ENCODE peak calls at places on chromosomes 6 and 20, in four cellular contexts. Y is PC-3, G is right atrium auricular region, V is mammary epithelial cell. F is an unnamed sample.

GRCh38 chr6:130811932-130812331 is 15.3 kb upstream of the SMLR1 start:
- DNase-seq in Y (peak), G (no peak), V (no peak), F (no peak)

GRCh38 chr20:40717343-40717865 is 28.4 kb upstream of the MAFB start:
- DNase-seq in G (no peak), Y (no peak), V (peak), F (no peak)

GRCh38 chr6:118940770-118941169 is 5.8 kb upstream of the MCM9 start:
- DNase-seq in V (no peak), Y (no peak), G (no peak), F (no peak)

GRCh38 chr6:21665436-21666199 is 72.1 kb downstream of the SOX4 start:
- DNase-seq in G (no peak), Y (no peak), V (no peak), F (no peak)

GRCh38 chr6:87029711-87030314 is 65.1 kb downstream of the CGA start:
- DNase-seq in G (no peak), V (peak), Y (peak), F (no peak)

GRCh38 chr6:63839485-63839884 is 203.9 kb downstream of the PHF3 start:
- DNase-seq in Y (no peak), G (no peak), V (no peak), F (no peak)

GRCh38 chr6:149273318-149273717 is 44.2 kb upstream of the TAB2 start:
- DNase-seq in V (no peak), Y (no peak), G (no peak), F (no peak)

GRCh38 chr6:158911746-158912158 is 88.2 kb downstream of the RSPH3 start:
- DNase-seq in V (peak), G (no peak), Y (peak), F (no peak)

GRCh38 chr20:58634818-58635665 is 16.0 kb upstream of the STX16 start:
- DNase-seq in Y (no peak), G (no peak), V (no peak), F (no peak)

GRCh38 chr6:53216301-53216700 is 67.7 kb upstream of the GCM1 start:
- DNase-seq in G (no peak), V (no peak), Y (no peak), F (no peak)

GRCh38 chr20:46640536-46641311 is 10.5 kb downstream of the SLC13A3 start:
- DNase-seq in Y (no peak), G (no peak), V (no peak), F (no peak)

GRCh38 chr6:42025066-42025789 is 25.1 kb upstream of the TAF8 start:
- DNase-seq in G (no peak), Y (no peak), V (no peak), F (no peak)

GRCh38 chr6:44432726-44433125 is 45.2 kb downstream of the CDC5L start:
- DNase-seq in G (no peak), Y (no peak), V (no peak), F (no peak)

GRCh38 chr20:33393609-33394008 is 7.7 kb downstream of the CDK5RAP1 start:
- DNase-seq in G (no peak), Y (no peak), V (no peak), F (no peak)

GRCh38 chr6:95819939-95820338 is 195.8 kb upstream of the FUT9 start:
- DNase-seq in V (no peak), G (no peak), Y (no peak), F (no peak)

GRCh38 chr20:2299301-2299700 is 3.5 kb downstream of the TGM3 start:
- DNase-seq in V (no peak), Y (no peak), G (peak), F (peak)

GRCh38 chr6:139981810-139982550 is 607.5 kb upstream of the CITED2 start:
- DNase-seq in Y (peak), V (no peak), G (no peak), F (no peak)

GRCh38 chr6:71489736-71490135 is 201.1 kb downstream of the OGFRL1 start:
- DNase-seq in Y (peak), G (no peak), V (peak), F (no peak)

GRCh38 chr20:19835533-19836222 is 77.6 kb downstream of the RIN2 start:
- DNase-seq in Y (no peak), V (no peak), G (no peak), F (no peak)

GRCh38 chr6:32885698-32886286 is 31.8 kb downstream of the PSMB9 start:
- DNase-seq in G (no peak), V (peak), Y (peak), F (no peak)

GRCh38 chr6:73073238-73073637 is 152.1 kb downstream of the KHDC1L start:
- DNase-seq in Y (peak), G (no peak), V (peak), F (no peak)

GRCh38 chr6:90226257-90226656 is 70.4 kb downstream of the BACH2 start:
- DNase-seq in Y (no peak), G (no peak), V (peak), F (no peak)

GRCh38 chr6:169618526-169619490 is 83.0 kb downstream of the WDR27 start:
- DNase-seq in V (peak), G (no peak), Y (peak), F (no peak)

GRCh38 chr6:2783188-2783957 is 18.2 kb downstream of the WRNIP1 start:
- DNase-seq in G (no peak), V (no peak), Y (no peak), F (no peak)

GRCh38 chr6:36715469-36715868 is 17.8 kb downstream of the RAB44 start:
- DNase-seq in Y (no peak), G (no peak), V (no peak), F (no peak)

GRCh38 chr6:132763269-132763668 is 5.6 kb upstream of the VNN2 start:
- DNase-seq in Y (no peak), V (no peak), G (no peak), F (no peak)

GRCh38 chr6:114342086-114342825 is 567 bp downstream of the HS3ST5 start:
- DNase-seq in Y (peak), G (no peak), V (peak), F (peak)

GRCh38 chr6:134550604-134551003 is 232.7 kb upstream of the SGK1 start:
- DNase-seq in V (no peak), G (no peak), Y (no peak), F (no peak)

GRCh38 chr6:30681696-30682180 is 4.7 kb downstream of the PPP1R18 start:
- DNase-seq in V (no peak), G (no peak), Y (no peak), F (no peak)

GRCh38 chr20:5910192-5910591 is 40.1 kb downstream of the TRMT6 start:
- DNase-seq in Y (no peak), V (no peak), G (no peak), F (no peak)

GRCh38 chr20:6034134-6034969 is 19.5 kb downstream of the LRRN4 start:
- DNase-seq in Y (no peak), G (no peak), V (no peak), F (no peak)

DNA sequence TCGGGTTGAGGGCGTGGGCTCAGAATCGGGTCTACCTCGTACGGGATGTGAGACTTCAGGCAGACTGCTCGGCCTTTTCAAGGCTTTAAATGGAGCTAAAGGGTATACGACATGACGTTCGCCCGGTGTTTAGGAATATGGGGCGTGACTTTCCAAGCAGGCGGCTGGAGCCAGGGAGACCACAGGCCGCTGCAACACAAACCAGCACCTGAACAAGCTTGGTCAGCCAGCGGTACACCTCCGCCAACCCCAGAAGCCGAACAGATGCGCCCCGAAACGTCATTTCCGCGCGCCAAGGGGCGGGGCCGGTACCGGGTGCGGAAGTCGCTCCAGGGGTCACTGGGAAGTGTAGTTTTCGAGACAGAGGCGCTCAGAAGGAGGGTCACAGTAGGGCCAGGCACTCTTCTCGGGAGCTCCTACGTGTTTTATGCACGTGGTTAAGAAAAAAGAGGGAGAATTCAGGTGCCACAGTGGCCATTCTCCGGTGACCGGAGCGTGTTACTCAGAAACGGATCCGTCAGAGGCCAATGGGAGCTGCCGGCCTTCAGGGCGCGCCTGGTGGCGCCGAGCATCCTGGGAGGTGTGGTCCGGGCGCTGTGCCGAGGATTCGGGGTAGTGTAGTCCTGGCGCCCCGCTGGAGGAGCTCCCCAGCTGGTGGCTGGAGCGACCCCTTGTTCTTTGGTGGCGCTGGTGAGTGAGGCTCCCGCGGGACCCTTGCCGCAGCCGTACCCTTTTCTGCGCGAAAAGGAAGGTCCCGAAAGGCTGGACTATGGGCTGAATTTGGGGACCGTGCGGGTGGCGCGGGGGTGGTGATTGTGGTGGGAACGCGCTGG is at the start of gene ZNF133:
- DNase-seq in G (peak), V (peak), Y (peak), F (peak)
- TF ChIP-seq CTCF in G (no peak), V (no peak), Y (peak), F (no peak)

GRCh38 chr6:141955621-141956020 is 177.1 kb upstream of the GJE1 start:
- DNase-seq in G (no peak), V (no peak), Y (no peak), F (no peak)

GRCh38 chr6:141957271-141957670 is 175.5 kb upstream of the GJE1 start:
- DNase-seq in V (no peak), Y (no peak), G (no peak), F (no peak)

GRCh38 chr6:141956868-141957267 is 175.9 kb upstream of the GJE1 start:
- DNase-seq in Y (no peak), V (no peak), G (no peak), F (no peak)

GRCh38 chr6:141953072-141953471 is 179.7 kb upstream of the GJE1 start:
- DNase-seq in G (no peak), V (no peak), Y (no peak), F (no peak)

GRCh38 chr6:141956046-141956761 is 176.5 kb upstream of the GJE1 start:
- DNase-seq in V (no peak), G (no peak), Y (peak), F (no peak)
- H3K27ac ChIP-seq in V (no peak), G (no peak), Y (no peak), F (no peak)

GRCh38 chr6:26156850-26157149 is 69.6 kb downstream of the HFE start:
- DNase-seq in G (no peak), V (no peak), Y (no peak), F (no peak)

GRCh38 chr6:26157150-26157837 is 70.1 kb downstream of the HFE start:
- DNase-seq in Y (no peak), G (peak), V (no peak), F (peak)

GRCh38 chr6:26158581-26159416 is 71.6 kb downstream of the HFE start:
- DNase-seq in G (peak), V (peak), Y (peak), F (peak)

GRCh38 chr6:26159417-26160273 is 72.4 kb downstream of the HFE start:
- DNase-seq in V (peak), Y (peak), G (no peak), F (no peak)

DNA sequence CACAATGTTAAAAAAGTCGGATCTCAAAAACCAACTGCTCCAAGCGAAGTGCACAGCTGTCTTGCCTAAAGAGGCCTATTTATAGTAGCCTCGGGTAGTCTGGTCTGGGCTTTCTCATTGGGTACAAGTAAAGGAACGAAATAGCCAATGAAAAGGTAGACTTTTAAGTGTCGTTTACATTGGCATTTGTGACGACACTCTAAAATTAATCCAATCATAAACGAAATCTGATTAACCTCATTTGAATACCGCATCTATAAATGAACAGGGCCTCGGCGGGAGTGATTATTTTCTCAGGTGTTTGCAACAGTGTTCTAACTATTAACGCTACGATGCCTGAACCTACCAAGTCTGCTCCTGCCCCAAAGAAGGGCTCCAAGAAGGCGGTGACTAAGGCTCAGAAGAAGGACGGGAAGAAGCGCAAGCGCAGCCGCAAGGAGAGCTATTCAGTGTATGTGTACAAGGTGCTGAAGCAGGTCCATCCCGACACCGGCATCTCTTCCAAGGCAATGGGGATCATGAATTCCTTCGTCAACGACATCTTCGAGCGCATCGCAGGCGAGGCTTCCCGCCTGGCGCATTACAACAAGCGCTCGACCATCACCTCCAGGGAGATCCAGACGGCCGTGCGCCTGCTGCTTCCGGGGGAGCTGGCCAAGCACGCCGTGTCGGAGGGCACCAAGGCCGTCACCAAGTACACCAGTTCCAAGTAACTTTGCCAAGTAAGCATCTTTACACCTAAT is 70.8 kb downstream of the HFE start:
- DNase-seq in V (peak), Y (peak), G (peak), F (peak)
- TF ChIP-seq CTCF in V (no peak), Y (no peak), G (no peak), F (no peak)

GRCh38 chr6:35495258-35496035 is 1.4 kb downstream of the TEAD3 start:
- DNase-seq in G (no peak), Y (no peak), V (no peak), F (no peak)

GRCh38 chr6:35491558-35492541 is 5.0 kb downstream of the TEAD3 start:
- DNase-seq in G (no peak), Y (no peak), V (no peak), F (no peak)

GRCh38 chr6:35492664-35493284 is 4.1 kb downstream of the TEAD3 start:
- DNase-seq in Y (no peak), G (no peak), V (no peak), F (no peak)

GRCh38 chr6:35494161-35494563 is 2.7 kb downstream of the TEAD3 start:
- DNase-seq in V (no peak), Y (no peak), G (no peak), F (no peak)

GRCh38 chr6:35493307-35493983 is 3.4 kb downstream of the TEAD3 start:
- DNase-seq in G (no peak), V (no peak), Y (no peak), F (no peak)
- H3K27ac ChIP-seq in G (no peak), V (no peak), Y (no peak), F (no peak)

GRCh38 chr20:50286174-50286511 is 95.5 kb downstream of the CEBPB start:
- DNase-seq in Y (no peak), V (no peak), G (no peak), F (no peak)

GRCh38 chr20:50284811-50285375 is 94.3 kb downstream of the CEBPB start:
- DNase-seq in Y (no peak), V (no peak), G (no peak), F (peak)

GRCh38 chr20:50286609-50287008 is 96.0 kb downstream of the CEBPB start:
- DNase-seq in V (peak), G (peak), Y (peak), F (peak)

GRCh38 chr20:50283922-50284810 is 93.5 kb downstream of the CEBPB start:
- DNase-seq in V (peak), G (peak), Y (peak), F (peak)

GRCh38 chr20:50285376-50286173 is 94.9 kb downstream of the CEBPB start:
- DNase-seq in G (peak), Y (peak), V (no peak), F (peak)
- TF ChIP-seq CTCF in G (no peak), Y (no peak), V (no peak), F (no peak)

DNA sequence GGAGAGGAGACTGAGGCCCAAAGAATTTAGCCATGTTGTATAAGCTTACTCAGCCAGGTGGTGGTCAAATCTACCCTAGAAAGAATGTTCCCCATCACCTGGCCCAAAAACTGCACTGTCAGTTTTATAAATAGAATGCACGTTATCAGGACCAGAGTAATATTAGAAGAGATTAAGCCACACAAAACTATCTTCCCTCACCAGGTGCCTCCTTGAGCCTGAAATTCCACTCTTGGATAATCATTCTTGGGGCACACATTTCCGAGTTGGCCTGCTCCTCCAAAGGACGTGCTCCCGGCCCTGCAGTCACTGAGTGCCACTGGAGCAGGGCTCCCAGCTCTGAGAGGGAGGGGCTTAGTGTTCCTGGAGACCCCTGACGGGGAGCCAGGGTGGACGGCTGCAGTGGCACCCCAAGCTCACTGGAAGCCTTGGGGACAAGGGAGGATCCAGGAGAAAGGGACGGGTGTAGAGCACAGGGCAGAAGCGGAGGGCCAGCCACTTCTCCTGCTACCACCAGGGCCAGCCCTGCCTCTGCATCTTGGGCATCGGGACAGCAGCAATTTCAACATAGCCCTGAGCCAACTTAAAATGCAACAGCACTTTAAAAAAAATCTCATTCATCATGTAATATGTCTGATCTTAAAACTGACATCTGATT is 160.8 kb upstream of the QKI start:
- DNase-seq in G (no peak), V (no peak), Y (no peak), F (no peak)
- H3K27ac ChIP-seq in G (peak), V (no peak), Y (no peak), F (peak)

GRCh38 chr20:3464166-3464565 is 6.7 kb upstream of the ATRN start:
- DNase-seq in Y (no peak), G (no peak), V (no peak), F (no peak)

GRCh38 chr20:3465301-3465700 is 5.5 kb upstream of the ATRN start:
- DNase-seq in V (no peak), G (peak), Y (no peak), F (no peak)

GRCh38 chr20:3461911-3462677 is 8.7 kb upstream of the ATRN start:
- DNase-seq in Y (peak), V (no peak), G (no peak), F (no peak)

GRCh38 chr20:3459881-3460307 is 10.9 kb upstream of the ATRN start:
- DNase-seq in Y (no peak), V (no peak), G (no peak), F (no peak)

DNA sequence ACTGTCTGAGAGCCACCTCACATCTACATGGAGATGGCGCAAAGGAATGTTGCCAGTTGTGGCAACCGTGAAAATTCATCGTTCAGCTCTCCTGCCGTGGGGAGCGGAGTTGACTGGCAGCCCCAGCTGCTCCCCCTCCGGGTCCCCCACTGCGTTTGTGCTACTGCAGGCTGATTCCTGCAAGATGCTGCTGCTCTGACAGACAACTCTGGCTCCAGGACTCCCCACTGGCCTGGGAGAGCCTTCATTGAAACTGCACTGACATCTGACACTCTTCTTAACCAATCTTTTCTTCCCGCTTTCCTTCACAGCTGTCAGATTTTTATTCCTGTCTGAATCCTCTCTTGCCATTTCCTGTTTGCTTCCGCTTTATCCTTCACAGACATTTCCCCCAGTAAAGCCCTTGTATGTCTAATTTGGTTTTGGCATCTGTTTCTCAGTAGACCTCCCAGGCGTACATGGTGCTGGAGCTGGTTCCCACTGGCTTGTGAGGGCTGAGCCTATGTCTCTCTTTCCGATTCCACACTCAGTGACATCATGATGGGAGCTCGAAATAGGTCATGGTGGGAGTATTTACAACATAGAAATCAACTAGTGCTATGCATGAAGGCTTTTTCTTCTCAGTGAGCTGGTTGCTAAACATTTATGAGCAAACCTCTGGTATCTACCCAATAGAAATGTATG is 9.5 kb upstream of the ATRN start:
- DNase-seq in G (no peak), V (no peak), Y (no peak), F (no peak)
- TF ChIP-seq CTCF in G (no peak), V (no peak), Y (no peak), F (no peak)